ENCODE peak calls at places on chromosomes 1 and 21, in six cellular contexts. J is A549; P is effector memory CD4-positive, alpha-beta T cell; F is Calu3; W is posterior cingulate gyrus; R is hippocampal formation. N is an unnamed sample.

GRCh38 chr1:12196641-12197482 is 30.1 kb downstream of the TNFRSF1B start:
- DNase-seq in J (no peak), W (no peak), R (no peak), P (no peak), F (no peak), N (no peak)

GRCh38 chr1:186442651-186443114 is 18.2 kb downstream of the PDC start:
- DNase-seq in F (no peak), J (peak), P (no peak), R (no peak), W (no peak), N (no peak)

GRCh38 chr21:46161180-46161799 is 5.9 kb upstream of the FTCD start:
- DNase-seq in W (peak), R (no peak), P (no peak), J (no peak), F (no peak), N (no peak)

GRCh38 chr1:45718289-45718688 is 30.3 kb downstream of the TMEM69 start:
- DNase-seq in R (no peak), P (no peak), J (no peak), W (no peak), F (no peak), N (no peak)

GRCh38 chr1:29677028-29678024 is 441.0 kb downstream of the PTPRU start:
- DNase-seq in R (no peak), J (no peak), P (no peak), W (peak), F (no peak), N (no peak)

GRCh38 chr1:162561616-162562451 is at the start of gene UAP1:
- DNase-seq in J (no peak), F (no peak), P (no peak), R (no peak), W (no peak), N (no peak)

GRCh38 chr1:212621830-212622315 is 13.3 kb downstream of the ATF3 start:
- DNase-seq in R (no peak), F (no peak), W (no peak), P (no peak), J (no peak), N (no peak)

GRCh38 chr1:170661646-170662411 is 2.1 kb upstream of the PRRX1 start:
- DNase-seq in J (no peak), R (peak), W (peak), P (no peak), F (no peak), N (no peak)

GRCh38 chr1:209647212-209647611 is 5.0 kb downstream of the LAMB3 start:
- DNase-seq in J (no peak), R (no peak), P (no peak), F (no peak), W (peak), N (no peak)

GRCh38 chr21:43001316-43001715 is 27.0 kb downstream of the PKNOX1 start:
- DNase-seq in F (no peak), J (no peak), P (no peak), W (peak), R (no peak), N (peak)

GRCh38 chr1:77316006-77316405 is 34.2 kb downstream of the AK5 start:
- DNase-seq in P (no peak), R (no peak), F (no peak), J (no peak), W (no peak), N (no peak)

GRCh38 chr1:40248429-40248828 is 692 bp downstream of the TMCO2 start:
- DNase-seq in F (no peak), J (no peak), P (no peak), R (no peak), W (no peak), N (no peak)

GRCh38 chr1:89451011-89451410 is 73.6 kb upstream of the LRRC8B start:
- DNase-seq in F (no peak), J (no peak), R (no peak), P (no peak), W (no peak), N (no peak)

GRCh38 chr1:198267921-198268320 is 111.1 kb downstream of the NEK7 start:
- DNase-seq in R (no peak), W (no peak), J (no peak), P (no peak), F (no peak), N (no peak)